ENCODE peak calls at places on chromosomes 11 and 22, in four cellular contexts. N is activated CD4-positive, alpha-beta T cell treated with anti-CD3 and anti-CD28 coated beads, Interleukin-2, amount 50 U/mL, for 1 hour; Z is M059J; F is anterior cingulate cortex. P is an unnamed sample.

GRCh38 chr11:11461473-11461872 is 108.4 kb upstream of the CSNK2A3 start:
- DNase-seq in N (no peak), Z (no peak), F (peak; percentile 9), P (no peak)

GRCh38 chr11:80379620-80380278 is 938.9 kb upstream of the TENM4 start:
- DNase-seq in N (no peak), Z (no peak), F (no peak), P (no peak)

GRCh38 chr22:23503736-23504440 is 76.2 kb downstream of the IGLL1 start:
- DNase-seq in N (no peak), Z (no peak), F (no peak), P (no peak)

GRCh38 chr11:93005239-93005638 is 35.8 kb downstream of the MTNR1B start:
- DNase-seq in N (no peak), Z (peak; percentile 48), F (no peak), P (peak; percentile 6)

GRCh38 chr22:43698403-43698802 is 113.7 kb downstream of the EFCAB6 start:
- DNase-seq in N (no peak), Z (no peak), F (no peak), P (no peak)

GRCh38 chr22:48741540-48741939 is 1086.1 kb downstream of the BRD1 start:
- DNase-seq in N (no peak), Z (no peak), F (no peak), P (no peak)

GRCh38 chr22:30209642-30210041 is 36.9 kb downstream of the LIF start:
- DNase-seq in N (no peak), Z (no peak), F (no peak), P (no peak)

GRCh38 chr11:123231263-123231662 is 36.2 kb upstream of the CLMP start:
- DNase-seq in N (no peak), Z (no peak), F (no peak), P (no peak)

GRCh38 chr11:94049351-94049750 is 28.2 kb downstream of the HEPHL1 start:
- DNase-seq in N (no peak), Z (no peak), F (no peak), P (no peak)

GRCh38 chr11:60914620-60915249 is 777 bp downstream of the TMEM109 start:
- DNase-seq in N (peak; percentile 28), Z (peak; percentile 56), F (peak; percentile 61), P (no peak)

GRCh38 chr22:46465348-46465725 is 72.1 kb downstream of the CELSR1 start:
- DNase-seq in N (no peak), Z (no peak), F (no peak), P (no peak)

GRCh38 chr11:6817668-6818067 is 18.2 kb upstream of the OR6A2 start:
- DNase-seq in N (no peak), Z (no peak), F (no peak), P (no peak)

GRCh38 chr22:38655532-38656255 is 498 bp downstream of the FAM227A start:
- DNase-seq in N (no peak), Z (peak; percentile 25), F (no peak), P (no peak)

GRCh38 chr11:111676878-111677585 is 74.8 kb downstream of the SIK2 start:
- DNase-seq in N (no peak), Z (peak; percentile 73), F (no peak), P (no peak)

GRCh38 chr22:39638958-39639357 is 68.4 kb downstream of the CACNA1I start:
- DNase-seq in N (no peak), Z (no peak), F (no peak), P (no peak)

GRCh38 chr11:87063982-87064381 is 26.2 kb downstream of the TMEM135 start:
- DNase-seq in N (no peak), Z (peak; percentile 51), F (no peak), P (no peak)

GRCh38 chr11:117219455-117219854 is 12.4 kb downstream of the PCSK7 start:
- DNase-seq in N (no peak), Z (no peak), F (no peak), P (no peak)

GRCh38 chr11:96186806-96187205 is 156.2 kb downstream of the MAML2 start:
- DNase-seq in N (no peak), Z (peak; percentile 56), F (no peak), P (no peak)

GRCh38 chr11:118924591-118925585 is 838 bp downstream of the BCL9L start:
- DNase-seq in N (peak; percentile 56), Z (peak; percentile 63), F (peak; percentile 50), P (no peak)

GRCh38 chr11:75475767-75476650 is 43.0 kb upstream of the KLHL35 start:
- DNase-seq in N (no peak), Z (no peak), F (no peak), P (peak; percentile 35)

GRCh38 chr22:28180804-28181203 is 261.7 kb upstream of the PITPNB start:
- DNase-seq in N (no peak), Z (no peak), F (no peak), P (no peak)

GRCh38 chr11:124551189-124551588 is 7.7 kb upstream of the OR8B12 start:
- DNase-seq in N (no peak), Z (no peak), F (no peak), P (no peak)

GRCh38 chr22:21624880-21625791 is 4.7 kb downstream of the YDJC start:
- DNase-seq in N (no peak), Z (no peak), F (no peak), P (no peak)

GRCh38 chr11:126636911-126637799 is 281.7 kb downstream of the ST3GAL4 start:
- DNase-seq in N (no peak), Z (peak; percentile 86), F (no peak), P (no peak)

GRCh38 chr11:76524461-76524860 is 79.6 kb downstream of the EMSY start:
- DNase-seq in N (no peak), Z (peak; percentile 80), F (no peak), P (no peak)

GRCh38 chr11:8070417-8071101 is 10.5 kb upstream of the TUB start:
- DNase-seq in N (no peak), Z (peak; percentile 46), F (no peak), P (no peak)

GRCh38 chr11:46679252-46680163 is 20.9 kb downstream of the ARHGAP1 start:
- DNase-seq in N (no peak), Z (no peak), F (no peak), P (no peak)

GRCh38 chr11:107619926-107620325 is 29.0 kb downstream of the ELMOD1 start:
- DNase-seq in N (no peak), Z (no peak), F (no peak), P (no peak)